ENCODE peak calls at places on chromosomes 5 and 9, in nine cellular contexts. One of them, this sample, is unnamed.
A peak's percentile ranks its signal among the peaks of the same experiment; 100 is the strongest.

GRCh38 chr5:34735436-34736426 is 79.6 kb downstream of the RAI14 start:
- DNase-seq in right atrium auricular region: no peak
- DNase-seq in breast epithelium: no peak
- DNase-seq in lower lobe of right lung: no peak
- DNase-seq in colonic mucosa: no peak
- DNase-seq in kidney: no peak
- DNase-seq in IMR-90: peak; percentile 80
- DNase-seq in psoas muscle: no peak
- DNase-seq in GM12878: no peak
- DNase-seq in this sample: no peak

GRCh38 chr9:84557751-84558150 is 111.8 kb upstream of the NTRK2 start:
- DNase-seq in right atrium auricular region: no peak
- DNase-seq in breast epithelium: no peak
- DNase-seq in lower lobe of right lung: no peak
- DNase-seq in colonic mucosa: no peak
- DNase-seq in kidney: no peak
- DNase-seq in IMR-90: no peak
- DNase-seq in psoas muscle: no peak
- DNase-seq in GM12878: no peak
- DNase-seq in this sample: no peak

GRCh38 chr5:72651779-72652178 is 144.6 kb upstream of the ZNF366 start:
- DNase-seq in right atrium auricular region: no peak
- DNase-seq in breast epithelium: no peak
- DNase-seq in lower lobe of right lung: no peak
- DNase-seq in colonic mucosa: no peak
- DNase-seq in kidney: no peak
- DNase-seq in IMR-90: no peak
- DNase-seq in psoas muscle: no peak
- DNase-seq in GM12878: no peak
- DNase-seq in this sample: no peak

GRCh38 chr5:57550132-57550531 is 67.5 kb upstream of the ACTBL2 start:
- DNase-seq in right atrium auricular region: no peak
- DNase-seq in breast epithelium: no peak
- DNase-seq in lower lobe of right lung: no peak
- DNase-seq in colonic mucosa: no peak
- DNase-seq in kidney: no peak
- DNase-seq in IMR-90: no peak
- DNase-seq in psoas muscle: no peak
- DNase-seq in GM12878: no peak
- DNase-seq in this sample: no peak

GRCh38 chr5:134417707-134418106 is 6.0 kb upstream of the CDKN2AIPNL start:
- DNase-seq in right atrium auricular region: no peak
- DNase-seq in breast epithelium: no peak
- DNase-seq in lower lobe of right lung: no peak
- DNase-seq in colonic mucosa: no peak
- DNase-seq in kidney: no peak
- DNase-seq in IMR-90: no peak
- DNase-seq in psoas muscle: no peak
- DNase-seq in GM12878: no peak
- DNase-seq in this sample: no peak

GRCh38 chr9:119052339-119053030 is 316.8 kb downstream of the BRINP1 start:
- DNase-seq in right atrium auricular region: no peak
- DNase-seq in breast epithelium: no peak
- DNase-seq in lower lobe of right lung: no peak
- DNase-seq in colonic mucosa: no peak
- DNase-seq in kidney: no peak
- DNase-seq in IMR-90: no peak
- DNase-seq in psoas muscle: peak; percentile 77
- DNase-seq in GM12878: no peak
- DNase-seq in this sample: no peak

GRCh38 chr9:14304242-14304641 is 9.7 kb downstream of the NFIB start:
- DNase-seq in right atrium auricular region: no peak
- DNase-seq in breast epithelium: no peak
- DNase-seq in lower lobe of right lung: no peak
- DNase-seq in colonic mucosa: no peak
- DNase-seq in kidney: no peak
- DNase-seq in IMR-90: no peak
- DNase-seq in psoas muscle: no peak
- DNase-seq in GM12878: no peak
- DNase-seq in this sample: no peak

GRCh38 chr9:116594552-116594951 is 92.6 kb upstream of the TRIM32 start:
- DNase-seq in right atrium auricular region: no peak
- DNase-seq in breast epithelium: no peak
- DNase-seq in lower lobe of right lung: no peak
- DNase-seq in colonic mucosa: no peak
- DNase-seq in kidney: no peak
- DNase-seq in IMR-90: peak; percentile 94
- DNase-seq in psoas muscle: no peak
- DNase-seq in GM12878: no peak
- DNase-seq in this sample: no peak

GRCh38 chr9:116298992-116299391 is 145.4 kb downstream of the PAPPA start:
- DNase-seq in right atrium auricular region: no peak
- DNase-seq in breast epithelium: no peak
- DNase-seq in lower lobe of right lung: no peak
- DNase-seq in colonic mucosa: no peak
- DNase-seq in kidney: no peak
- DNase-seq in IMR-90: no peak
- DNase-seq in psoas muscle: no peak
- DNase-seq in GM12878: no peak
- DNase-seq in this sample: no peak

GRCh38 chr5:135139397-135140134 is 105.5 kb upstream of the PITX1 start:
- DNase-seq in right atrium auricular region: no peak
- DNase-seq in breast epithelium: no peak
- DNase-seq in lower lobe of right lung: no peak
- DNase-seq in colonic mucosa: peak; percentile 42
- DNase-seq in kidney: no peak
- DNase-seq in IMR-90: peak; percentile 96
- DNase-seq in psoas muscle: no peak
- DNase-seq in GM12878: no peak
- DNase-seq in this sample: no peak

GRCh38 chr9:128178806-128179431 is 12.5 kb downstream of the CIZ1 start:
- DNase-seq in right atrium auricular region: no peak
- DNase-seq in breast epithelium: no peak
- DNase-seq in lower lobe of right lung: no peak
- DNase-seq in colonic mucosa: no peak
- DNase-seq in kidney: no peak
- DNase-seq in IMR-90: no peak
- DNase-seq in psoas muscle: no peak
- DNase-seq in GM12878: no peak
- DNase-seq in this sample: no peak
- H3K27ac ChIP-seq in right atrium auricular region: no peak overlapping the region
- H3K27ac ChIP-seq in breast epithelium: no peak overlapping the region
- H3K27ac ChIP-seq in lower lobe of right lung: no peak overlapping the region
- H3K27ac ChIP-seq in colonic mucosa: no peak overlapping the region
- H3K27ac ChIP-seq in kidney: no peak overlapping the region
- H3K27ac ChIP-seq in IMR-90: no peak overlapping the region
- H3K27ac ChIP-seq in psoas muscle: no peak overlapping the region
- H3K27ac ChIP-seq in GM12878: no peak overlapping the region
- H3K27ac ChIP-seq in this sample: no peak overlapping the region

GRCh38 chr5:100965291-100965690 is 62.2 kb upstream of the ST8SIA4 start:
- DNase-seq in right atrium auricular region: no peak
- DNase-seq in breast epithelium: no peak
- DNase-seq in lower lobe of right lung: no peak
- DNase-seq in colonic mucosa: no peak
- DNase-seq in kidney: no peak
- DNase-seq in IMR-90: no peak
- DNase-seq in psoas muscle: no peak
- DNase-seq in GM12878: no peak
- DNase-seq in this sample: no peak
- TF ChIP-seq CTCF in right atrium auricular region: no peak
- TF ChIP-seq CTCF in breast epithelium: no peak
- TF ChIP-seq CTCF in lower lobe of right lung: no peak
- TF ChIP-seq CTCF in colonic mucosa: no peak
- TF ChIP-seq CTCF in kidney: no peak
- TF ChIP-seq CTCF in IMR-90: no peak
- TF ChIP-seq CTCF in psoas muscle: no peak
- TF ChIP-seq CTCF in GM12878: no peak
- TF ChIP-seq CTCF in this sample: no peak

GRCh38 chr9:129341991-129342348 is 163.9 kb upstream of the IER5L start:
- DNase-seq in right atrium auricular region: no peak
- DNase-seq in breast epithelium: no peak
- DNase-seq in lower lobe of right lung: no peak
- DNase-seq in colonic mucosa: no peak
- DNase-seq in kidney: no peak
- DNase-seq in IMR-90: no peak
- DNase-seq in psoas muscle: no peak
- DNase-seq in GM12878: no peak
- DNase-seq in this sample: no peak
- H3K27ac ChIP-seq in right atrium auricular region: no peak overlapping the region
- H3K27ac ChIP-seq in breast epithelium: no peak overlapping the region
- H3K27ac ChIP-seq in lower lobe of right lung: no peak overlapping the region
- H3K27ac ChIP-seq in colonic mucosa: no peak overlapping the region
- H3K27ac ChIP-seq in kidney: no peak overlapping the region
- H3K27ac ChIP-seq in IMR-90: no peak overlapping the region
- H3K27ac ChIP-seq in psoas muscle: no peak overlapping the region
- H3K27ac ChIP-seq in GM12878: no peak overlapping the region
- H3K27ac ChIP-seq in this sample: no peak overlapping the region

GRCh38 chr5:1642621-1643061 is 118.9 kb upstream of the LPCAT1 start:
- DNase-seq in right atrium auricular region: no peak
- DNase-seq in breast epithelium: no peak
- DNase-seq in lower lobe of right lung: peak; percentile 37
- DNase-seq in colonic mucosa: no peak
- DNase-seq in kidney: no peak
- DNase-seq in IMR-90: no peak
- DNase-seq in psoas muscle: peak; percentile 41
- DNase-seq in GM12878: no peak
- DNase-seq in this sample: no peak

GRCh38 chr5:1642221-1642620 is 118.5 kb upstream of the LPCAT1 start:
- DNase-seq in right atrium auricular region: no peak
- DNase-seq in breast epithelium: no peak
- DNase-seq in lower lobe of right lung: peak; percentile 37
- DNase-seq in colonic mucosa: no peak
- DNase-seq in kidney: no peak
- DNase-seq in IMR-90: no peak
- DNase-seq in psoas muscle: peak; percentile 23
- DNase-seq in GM12878: no peak
- DNase-seq in this sample: no peak

GRCh38 chr5:1647580-1647979 is 123.8 kb upstream of the LPCAT1 start:
- DNase-seq in right atrium auricular region: no peak
- DNase-seq in breast epithelium: no peak
- DNase-seq in lower lobe of right lung: peak; percentile 30
- DNase-seq in colonic mucosa: no peak
- DNase-seq in kidney: peak; percentile 48
- DNase-seq in IMR-90: no peak
- DNase-seq in psoas muscle: peak; percentile 4
- DNase-seq in GM12878: no peak
- DNase-seq in this sample: no peak

GRCh38 chr5:1643651-1644392 is 120.1 kb upstream of the LPCAT1 start:
- DNase-seq in right atrium auricular region: no peak
- DNase-seq in breast epithelium: no peak
- DNase-seq in lower lobe of right lung: peak; percentile 34
- DNase-seq in colonic mucosa: no peak
- DNase-seq in kidney: no peak
- DNase-seq in IMR-90: no peak
- DNase-seq in psoas muscle: peak; percentile 35
- DNase-seq in GM12878: no peak
- DNase-seq in this sample: no peak

DNA sequence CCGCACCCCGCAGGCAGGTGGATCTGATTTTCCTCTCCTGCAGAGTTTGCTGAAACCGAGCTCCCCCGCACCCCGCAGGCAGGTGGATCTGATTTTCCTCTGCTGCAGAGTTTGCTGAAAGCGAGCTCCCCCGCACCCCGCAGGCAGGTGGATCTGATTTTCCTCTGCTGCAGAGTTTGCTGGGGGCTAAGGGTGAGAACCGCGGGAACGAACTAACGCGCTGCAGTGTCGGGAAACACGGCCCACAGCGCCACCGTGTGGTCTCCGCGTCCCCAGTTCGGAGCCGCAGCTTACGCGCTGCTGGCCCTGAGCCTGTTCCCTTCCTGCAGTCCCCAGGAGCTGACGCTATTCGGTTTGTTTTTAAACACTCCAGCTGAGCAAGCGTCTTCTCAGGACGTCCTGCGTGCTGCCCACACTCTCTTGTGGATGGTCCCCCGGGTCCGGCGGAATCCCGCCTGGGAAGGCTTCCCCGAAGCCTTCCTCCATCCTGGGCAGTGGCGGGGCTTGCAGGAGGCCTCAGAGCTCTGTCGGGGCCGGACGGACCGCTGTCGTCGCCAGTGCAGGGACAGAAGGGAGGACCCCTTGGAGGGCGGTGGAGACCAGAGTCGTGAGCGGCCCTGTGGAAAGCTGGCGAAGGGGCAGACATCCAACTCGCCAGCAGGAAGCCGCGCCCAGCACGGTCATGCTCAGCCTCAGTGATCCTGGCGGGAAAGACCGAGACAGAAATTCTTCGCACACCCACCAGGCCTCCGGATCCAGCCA is 121.2 kb upstream of the LPCAT1 start:
- DNase-seq in right atrium auricular region: peak; percentile 77
- DNase-seq in breast epithelium: peak; percentile 45
- DNase-seq in lower lobe of right lung: peak; percentile 86
- DNase-seq in colonic mucosa: peak; percentile 79
- DNase-seq in kidney: peak; percentile 90
- DNase-seq in IMR-90: peak; percentile 78
- DNase-seq in psoas muscle: peak; percentile 90
- DNase-seq in GM12878: peak; percentile 16
- DNase-seq in this sample: peak; percentile 78
- TF ChIP-seq CTCF in right atrium auricular region: peak; percentile 86
- TF ChIP-seq CTCF in breast epithelium: peak; percentile 79
- TF ChIP-seq CTCF in lower lobe of right lung: peak; percentile 89
- TF ChIP-seq CTCF in colonic mucosa: peak; percentile 86
- TF ChIP-seq CTCF in kidney: peak; percentile 95
- TF ChIP-seq CTCF in IMR-90: peak; percentile 89
- TF ChIP-seq CTCF in psoas muscle: peak; percentile 83
- TF ChIP-seq CTCF in GM12878: peak; percentile 89
- TF ChIP-seq CTCF in this sample: peak; percentile 86

This sample was measured in dorsolateral prefrontal cortex.